ENCODE peak calls at places on chromosomes 3 and 15, in nine cellular contexts. One of them, this sample, is unnamed.

GRCh38 chr3:32996046-32996754 is 44.8 kb downstream of the CCR4 start:
- DNase-seq in foreskin keratinocyte: no peak
- DNase-seq in head of caudate nucleus: no peak
- DNase-seq in GM03348: no peak
- DNase-seq in renal cortical epithelial cell: no peak
- DNase-seq in adipocyte: no peak
- DNase-seq in ureter: no peak
- DNase-seq in T-helper 9 cell: no peak
- DNase-seq in heart right ventricle: no peak
- DNase-seq in this sample: no peak

GRCh38 chr3:166837535-166837934 is 542.6 kb downstream of the ZBBX start:
- DNase-seq in foreskin keratinocyte: peak
- DNase-seq in head of caudate nucleus: no peak
- DNase-seq in GM03348: no peak
- DNase-seq in renal cortical epithelial cell: peak
- DNase-seq in adipocyte: no peak
- DNase-seq in ureter: no peak
- DNase-seq in T-helper 9 cell: no peak
- DNase-seq in heart right ventricle: no peak
- DNase-seq in this sample: no peak

GRCh38 chr3:73685061-73685460 is 60.3 kb upstream of the PDZRN3 start:
- DNase-seq in foreskin keratinocyte: no peak
- DNase-seq in head of caudate nucleus: no peak
- DNase-seq in GM03348: no peak
- DNase-seq in renal cortical epithelial cell: no peak
- DNase-seq in adipocyte: no peak
- DNase-seq in ureter: no peak
- DNase-seq in T-helper 9 cell: no peak
- DNase-seq in heart right ventricle: no peak
- DNase-seq in this sample: no peak

GRCh38 chr15:64010719-64011118 is 35.6 kb downstream of the DAPK2 start:
- DNase-seq in foreskin keratinocyte: peak
- DNase-seq in head of caudate nucleus: no peak
- DNase-seq in GM03348: peak
- DNase-seq in renal cortical epithelial cell: peak
- DNase-seq in adipocyte: peak
- DNase-seq in ureter: peak
- DNase-seq in T-helper 9 cell: peak
- DNase-seq in heart right ventricle: peak
- DNase-seq in this sample: peak

GRCh38 chr3:194485876-194486539 is 794 bp downstream of the ATP13A3 start:
- DNase-seq in foreskin keratinocyte: no peak
- DNase-seq in head of caudate nucleus: no peak
- DNase-seq in GM03348: peak
- DNase-seq in renal cortical epithelial cell: no peak
- DNase-seq in adipocyte: peak
- DNase-seq in ureter: peak
- DNase-seq in T-helper 9 cell: peak
- DNase-seq in heart right ventricle: peak
- DNase-seq in this sample: peak

GRCh38 chr15:66963084-66963483 is 102.3 kb upstream of the SMAD3 start:
- DNase-seq in foreskin keratinocyte: no peak
- DNase-seq in head of caudate nucleus: no peak
- DNase-seq in GM03348: no peak
- DNase-seq in renal cortical epithelial cell: no peak
- DNase-seq in adipocyte: no peak
- DNase-seq in ureter: no peak
- DNase-seq in T-helper 9 cell: no peak
- DNase-seq in heart right ventricle: no peak
- DNase-seq in this sample: no peak

GRCh38 chr15:40310001-40310959 is 2.5 kb upstream of the PLCB2 start:
- DNase-seq in foreskin keratinocyte: no peak
- DNase-seq in head of caudate nucleus: peak
- DNase-seq in GM03348: peak
- DNase-seq in renal cortical epithelial cell: peak
- DNase-seq in adipocyte: peak
- DNase-seq in ureter: no peak
- DNase-seq in T-helper 9 cell: peak
- DNase-seq in heart right ventricle: peak
- DNase-seq in this sample: peak

GRCh38 chr3:18443670-18444596 is 18.8 kb upstream of the SATB1 start:
- DNase-seq in foreskin keratinocyte: no peak
- DNase-seq in head of caudate nucleus: no peak
- DNase-seq in GM03348: peak
- DNase-seq in renal cortical epithelial cell: no peak
- DNase-seq in adipocyte: peak
- DNase-seq in ureter: peak
- DNase-seq in T-helper 9 cell: peak
- DNase-seq in heart right ventricle: no peak
- DNase-seq in this sample: no peak

GRCh38 chr15:84606653-84607120 is 5.9 kb downstream of the ZSCAN2 start:
- DNase-seq in foreskin keratinocyte: no peak
- DNase-seq in head of caudate nucleus: no peak
- DNase-seq in GM03348: no peak
- DNase-seq in renal cortical epithelial cell: peak
- DNase-seq in adipocyte: no peak
- DNase-seq in ureter: no peak
- DNase-seq in T-helper 9 cell: no peak
- DNase-seq in heart right ventricle: no peak
- DNase-seq in this sample: no peak

GRCh38 chr3:136110481-136110880 is 85.7 kb downstream of the MSL2 start:
- DNase-seq in foreskin keratinocyte: no peak
- DNase-seq in head of caudate nucleus: no peak
- DNase-seq in GM03348: no peak
- DNase-seq in renal cortical epithelial cell: no peak
- DNase-seq in adipocyte: no peak
- DNase-seq in ureter: no peak
- DNase-seq in T-helper 9 cell: no peak
- DNase-seq in heart right ventricle: no peak
- DNase-seq in this sample: no peak

GRCh38 chr15:70474682-70475438 is 288.5 kb downstream of the UACA start:
- DNase-seq in foreskin keratinocyte: peak
- DNase-seq in head of caudate nucleus: peak
- DNase-seq in GM03348: peak
- DNase-seq in renal cortical epithelial cell: peak
- DNase-seq in adipocyte: peak
- DNase-seq in ureter: peak
- DNase-seq in T-helper 9 cell: no peak
- DNase-seq in heart right ventricle: peak
- DNase-seq in this sample: peak

GRCh38 chr3:143349455-143349854 is 229.9 kb downstream of the CHST2 start:
- DNase-seq in foreskin keratinocyte: no peak
- DNase-seq in head of caudate nucleus: no peak
- DNase-seq in GM03348: no peak
- DNase-seq in renal cortical epithelial cell: no peak
- DNase-seq in adipocyte: no peak
- DNase-seq in ureter: no peak
- DNase-seq in T-helper 9 cell: no peak
- DNase-seq in heart right ventricle: no peak
- DNase-seq in this sample: no peak

GRCh38 chr15:52788099-52788986 is 1.8 kb downstream of the ONECUT1 start:
- DNase-seq in foreskin keratinocyte: no peak
- DNase-seq in head of caudate nucleus: no peak
- DNase-seq in GM03348: no peak
- DNase-seq in renal cortical epithelial cell: no peak
- DNase-seq in adipocyte: no peak
- DNase-seq in ureter: no peak
- DNase-seq in T-helper 9 cell: no peak
- DNase-seq in heart right ventricle: no peak
- DNase-seq in this sample: no peak

GRCh38 chr3:157335677-157336076 is 101.0 kb upstream of the PTX3 start:
- DNase-seq in foreskin keratinocyte: no peak
- DNase-seq in head of caudate nucleus: peak
- DNase-seq in GM03348: no peak
- DNase-seq in renal cortical epithelial cell: peak
- DNase-seq in adipocyte: peak
- DNase-seq in ureter: no peak
- DNase-seq in T-helper 9 cell: no peak
- DNase-seq in heart right ventricle: no peak
- DNase-seq in this sample: peak

GRCh38 chr3:151537751-151538150 is 76.9 kb upstream of the IGSF10 start:
- DNase-seq in foreskin keratinocyte: no peak
- DNase-seq in head of caudate nucleus: no peak
- DNase-seq in GM03348: peak
- DNase-seq in renal cortical epithelial cell: peak
- DNase-seq in adipocyte: peak
- DNase-seq in ureter: no peak
- DNase-seq in T-helper 9 cell: no peak
- DNase-seq in heart right ventricle: no peak
- DNase-seq in this sample: no peak

GRCh38 chr3:37904614-37905047 is 43.0 kb downstream of the CTDSPL start:
- DNase-seq in foreskin keratinocyte: no peak
- DNase-seq in head of caudate nucleus: no peak
- DNase-seq in GM03348: peak
- DNase-seq in renal cortical epithelial cell: peak
- DNase-seq in adipocyte: no peak
- DNase-seq in ureter: no peak
- DNase-seq in T-helper 9 cell: no peak
- DNase-seq in heart right ventricle: no peak
- DNase-seq in this sample: peak

GRCh38 chr3:44509985-44510360 is 32.5 kb upstream of the ZNF445 start:
- DNase-seq in foreskin keratinocyte: peak
- DNase-seq in head of caudate nucleus: no peak
- DNase-seq in GM03348: no peak
- DNase-seq in renal cortical epithelial cell: peak
- DNase-seq in adipocyte: no peak
- DNase-seq in ureter: no peak
- DNase-seq in T-helper 9 cell: no peak
- DNase-seq in heart right ventricle: no peak
- DNase-seq in this sample: no peak

GRCh38 chr15:40902605-40903561 is 8.6 kb downstream of the VPS18 start:
- DNase-seq in foreskin keratinocyte: no peak
- DNase-seq in head of caudate nucleus: peak
- DNase-seq in GM03348: no peak
- DNase-seq in renal cortical epithelial cell: no peak
- DNase-seq in adipocyte: no peak
- DNase-seq in ureter: no peak
- DNase-seq in T-helper 9 cell: no peak
- DNase-seq in heart right ventricle: no peak
- DNase-seq in this sample: no peak

GRCh38 chr15:65405793-65406192 is 17.0 kb downstream of the IGDCC4 start:
- DNase-seq in foreskin keratinocyte: no peak
- DNase-seq in head of caudate nucleus: no peak
- DNase-seq in GM03348: no peak
- DNase-seq in renal cortical epithelial cell: no peak
- DNase-seq in adipocyte: no peak
- DNase-seq in ureter: no peak
- DNase-seq in T-helper 9 cell: no peak
- DNase-seq in heart right ventricle: no peak
- DNase-seq in this sample: no peak

GRCh38 chr15:44537728-44538240 is 837 bp downstream of the EIF3J start:
- DNase-seq in foreskin keratinocyte: peak
- DNase-seq in head of caudate nucleus: no peak
- DNase-seq in GM03348: no peak
- DNase-seq in renal cortical epithelial cell: peak
- DNase-seq in adipocyte: no peak
- DNase-seq in ureter: no peak
- DNase-seq in T-helper 9 cell: no peak
- DNase-seq in heart right ventricle: no peak
- DNase-seq in this sample: peak

GRCh38 chr3:189466004-189466403 is 165.2 kb upstream of the TP63 start:
- DNase-seq in foreskin keratinocyte: no peak
- DNase-seq in head of caudate nucleus: no peak
- DNase-seq in GM03348: no peak
- DNase-seq in renal cortical epithelial cell: no peak
- DNase-seq in adipocyte: no peak
- DNase-seq in ureter: no peak
- DNase-seq in T-helper 9 cell: no peak
- DNase-seq in heart right ventricle: no peak
- DNase-seq in this sample: no peak

GRCh38 chr3:179943097-179943880 is 93.4 kb downstream of the PEX5L start:
- DNase-seq in foreskin keratinocyte: no peak
- DNase-seq in head of caudate nucleus: no peak
- DNase-seq in GM03348: peak
- DNase-seq in renal cortical epithelial cell: no peak
- DNase-seq in adipocyte: no peak
- DNase-seq in ureter: no peak
- DNase-seq in T-helper 9 cell: no peak
- DNase-seq in heart right ventricle: no peak
- DNase-seq in this sample: no peak

GRCh38 chr3:172746476-172746875 is 4.0 kb upstream of the ECT2 start:
- DNase-seq in foreskin keratinocyte: peak
- DNase-seq in head of caudate nucleus: no peak
- DNase-seq in GM03348: peak
- DNase-seq in renal cortical epithelial cell: peak
- DNase-seq in adipocyte: peak
- DNase-seq in ureter: no peak
- DNase-seq in T-helper 9 cell: no peak
- DNase-seq in heart right ventricle: no peak
- DNase-seq in this sample: no peak

GRCh38 chr3:183498634-183499033 is 56.9 kb downstream of the KLHL6 start:
- DNase-seq in foreskin keratinocyte: no peak
- DNase-seq in head of caudate nucleus: no peak
- DNase-seq in GM03348: no peak
- DNase-seq in renal cortical epithelial cell: no peak
- DNase-seq in adipocyte: no peak
- DNase-seq in ureter: no peak
- DNase-seq in T-helper 9 cell: no peak
- DNase-seq in heart right ventricle: no peak
- DNase-seq in this sample: no peak

This sample was measured in dermis microvascular lymphatic vessel endothelial cell.